ENCODE peak calls at places on chromosomes 3 and 15, in four cellular contexts. L, T, X and F are unnamed samples.

GRCh38 chr15:68479406-68479805 is 47.4 kb upstream of the ITGA11 start:
- DNase-seq in L (peak; percentile 89), X (peak; percentile 26), T (no peak), F (no peak)

GRCh38 chr3:135582800-135583199 is 382.7 kb upstream of the PPP2R3A start:
- DNase-seq in X (no peak), T (no peak), L (no peak), F (no peak)

GRCh38 chr3:29311805-29312204 is 30.9 kb downstream of the RBMS3 start:
- DNase-seq in L (no peak), X (no peak), T (no peak), F (no peak)

GRCh38 chr3:11201246-11202024 is 47.1 kb downstream of the HRH1 start:
- DNase-seq in L (no peak), X (no peak), T (no peak), F (peak; percentile 80)

GRCh38 chr3:105505167-105505566 is 138.5 kb downstream of the ALCAM start:
- DNase-seq in X (no peak), T (no peak), L (no peak), F (no peak)

GRCh38 chr15:78263907-78264303 is 457 bp upstream of the DNAJA4 start:
- DNase-seq in X (peak; percentile 82), L (no peak), T (no peak), F (no peak)

GRCh38 chr15:67120839-67121540 is 55.6 kb downstream of the SMAD3 start:
- DNase-seq in X (peak; percentile 84), L (peak; percentile 96), T (peak; percentile 98), F (peak; percentile 94)

GRCh38 chr15:74826372-74826819 is at the start of gene CPLX3:
- DNase-seq in X (no peak), L (no peak), T (no peak), F (no peak)

GRCh38 chr3:193843447-193844301 is 250.7 kb downstream of the OPA1 start:
- DNase-seq in T (no peak), L (no peak), X (peak; percentile 79), F (no peak)

GRCh38 chr3:133742351-133743091 is 3.7 kb upstream of the TF start:
- DNase-seq in X (no peak), L (no peak), T (no peak), F (no peak)

GRCh38 chr3:42489116-42489936 is 13.1 kb upstream of the VIPR1 start:
- DNase-seq in T (no peak), L (peak; percentile 48), X (no peak), F (peak; percentile 19)

GRCh38 chr3:38020342-38020726 is 9.1 kb downstream of the PLCD1 start:
- DNase-seq in L (no peak), T (peak; percentile 31), X (no peak), F (no peak)

GRCh38 chr3:129211772-129212171 is 28.1 kb upstream of the CNBP start:
- DNase-seq in T (peak; percentile 94), L (peak; percentile 87), X (peak; percentile 93), F (peak; percentile 96)

GRCh38 chr3:10982782-10983181 is 9.8 kb upstream of the SLC6A1 start:
- DNase-seq in X (no peak), L (no peak), T (no peak), F (no peak)

GRCh38 chr3:105944281-105944680 is 75.5 kb upstream of the CBLB start:
- DNase-seq in L (no peak), X (no peak), T (no peak), F (no peak)

GRCh38 chr15:64780600-64781156 is 5.3 kb upstream of the RBPMS2 start:
- DNase-seq in L (no peak), T (no peak), X (no peak), F (no peak)

GRCh38 chr15:66692808-66693596 is 9.0 kb upstream of the SMAD6 start:
- DNase-seq in L (no peak), T (no peak), X (no peak), F (no peak)

GRCh38 chr3:100269410-100270217 is 8.8 kb downstream of the TBC1D23 start:
- DNase-seq in T (no peak), L (no peak), X (no peak), F (no peak)

GRCh38 chr15:69535101-69535638 is 82.6 kb downstream of the RPLP1 start:
- DNase-seq in X (no peak), L (no peak), T (no peak), F (no peak)

GRCh38 chr15:37125143-37125542 is 24.8 kb upstream of the MEIS2 start:
- DNase-seq in T (no peak), L (peak; percentile 61), X (no peak), F (no peak)

GRCh38 chr3:72004749-72005292 is 219.9 kb upstream of the PROK2 start:
- DNase-seq in L (no peak), X (no peak), T (no peak), F (no peak)

GRCh38 chr3:131729561-131729960 is 226.8 kb upstream of the MRPL3 start:
- DNase-seq in T (no peak), L (no peak), X (no peak), F (no peak)

GRCh38 chr3:124770341-124771082 is 40.3 kb downstream of the UMPS start:
- DNase-seq in L (no peak), X (no peak), T (peak; percentile 83), F (no peak)

GRCh38 chr3:65758871-65759598 is 279.7 kb downstream of the MAGI1 start:
- DNase-seq in L (no peak), T (no peak), X (no peak), F (no peak)

GRCh38 chr15:62455441-62455921 is 290.4 kb upstream of the C2CD4B start:
- DNase-seq in T (no peak), L (peak; percentile 27), X (no peak), F (no peak)

GRCh38 chr15:70342141-70342540 is 244.4 kb upstream of the TLE3 start:
- DNase-seq in L (no peak), T (no peak), X (peak; percentile 11), F (peak; percentile 35)

GRCh38 chr15:82739086-82739485 is 29.4 kb upstream of the AP3B2 start:
- DNase-seq in X (no peak), L (no peak), T (no peak), F (no peak)
- H3K4me3 ChIP-seq in X (no peak overlapping the region), L (no peak overlapping the region), T (no peak overlapping the region), F (no peak overlapping the region)

DNA sequence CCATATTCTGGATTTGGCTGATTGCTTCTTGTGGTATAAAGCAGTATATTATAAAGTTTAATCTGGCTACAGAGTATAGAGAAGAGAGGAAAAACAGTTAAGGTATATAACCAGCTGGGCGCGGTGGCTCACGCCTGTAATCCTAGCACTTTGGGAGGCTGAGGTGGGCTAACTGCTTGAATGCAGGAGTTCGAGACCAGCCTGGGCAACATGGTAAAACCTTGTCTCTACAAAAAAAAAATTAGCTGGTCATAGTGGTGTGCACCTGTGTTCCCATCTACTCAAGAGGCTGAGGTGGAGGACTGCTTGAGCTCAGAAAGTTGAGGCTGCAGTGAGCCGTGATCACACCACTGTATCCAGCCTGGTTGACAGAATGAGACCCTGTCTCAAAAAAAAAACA is 7.3 kb downstream of the SLC12A6 start:
- DNase-seq in L (no peak), X (no peak), T (no peak), F (no peak)
- H3K4me1 ChIP-seq in L (peaks cover 5% of the 10 kb centered on the region), X (no peaks in the 10 kb centered on the region), T (no peaks in the 10 kb centered on the region), F (peaks cover 9% of the 10 kb centered on the region)

DNA sequence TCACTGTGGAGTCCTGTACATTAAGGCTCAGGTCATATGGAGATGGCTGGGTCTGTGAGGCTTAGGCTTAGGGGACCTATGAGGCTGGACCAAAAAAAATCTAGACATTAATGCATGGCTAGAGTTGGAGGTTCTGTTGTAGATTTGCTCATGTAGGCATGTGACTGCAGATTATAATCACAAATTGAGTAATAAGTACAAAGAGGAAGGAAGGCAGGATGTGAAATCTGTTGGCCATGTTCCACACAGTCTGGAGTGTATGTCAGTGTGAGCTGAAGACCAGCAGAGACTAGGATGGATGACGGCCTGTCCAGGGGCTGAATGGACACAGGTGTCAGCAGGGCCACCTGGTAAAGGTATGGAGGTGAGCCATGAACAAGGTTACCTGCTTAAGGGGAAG is at the start of gene ST3GAL6:
- DNase-seq in X (no peak), T (no peak), L (peak; percentile 68), F (no peak)
- H3K4me3 ChIP-seq in X (no peak within 1 kb of the TSS), T (no peak within 1 kb of the TSS), L (no peak within 1 kb of the TSS), F (no peak within 1 kb of the TSS)

GRCh38 chr15:101133181-101133460 is 118.7 kb downstream of the CHSY1 start:
- DNase-seq in X (no peak), L (no peak), T (peak; percentile 77), F (no peak)
- H3K4me1 ChIP-seq in X (no peaks in the 10 kb centered on the region), L (peaks cover 8% of the 10 kb centered on the region), T (no peaks in the 10 kb centered on the region), F (peaks cover 9% of the 10 kb centered on the region)

GRCh38 chr15:76342046-76342381 is 5.4 kb downstream of the ISL2 start:
- DNase-seq in T (no peak), X (no peak), L (no peak), F (no peak)

GRCh38 chr15:76340802-76341365 is 4.3 kb downstream of the ISL2 start:
- DNase-seq in T (no peak), L (no peak), X (peak; percentile 46), F (no peak)

GRCh38 chr15:76343313-76343996 is 6.9 kb downstream of the ISL2 start:
- DNase-seq in T (no peak), X (no peak), L (no peak), F (no peak)

GRCh38 chr15:76341366-76342045 is 4.9 kb downstream of the ISL2 start:
- DNase-seq in L (no peak), T (peak; percentile 75), X (peak; percentile 45), F (peak; percentile 79)

DNA sequence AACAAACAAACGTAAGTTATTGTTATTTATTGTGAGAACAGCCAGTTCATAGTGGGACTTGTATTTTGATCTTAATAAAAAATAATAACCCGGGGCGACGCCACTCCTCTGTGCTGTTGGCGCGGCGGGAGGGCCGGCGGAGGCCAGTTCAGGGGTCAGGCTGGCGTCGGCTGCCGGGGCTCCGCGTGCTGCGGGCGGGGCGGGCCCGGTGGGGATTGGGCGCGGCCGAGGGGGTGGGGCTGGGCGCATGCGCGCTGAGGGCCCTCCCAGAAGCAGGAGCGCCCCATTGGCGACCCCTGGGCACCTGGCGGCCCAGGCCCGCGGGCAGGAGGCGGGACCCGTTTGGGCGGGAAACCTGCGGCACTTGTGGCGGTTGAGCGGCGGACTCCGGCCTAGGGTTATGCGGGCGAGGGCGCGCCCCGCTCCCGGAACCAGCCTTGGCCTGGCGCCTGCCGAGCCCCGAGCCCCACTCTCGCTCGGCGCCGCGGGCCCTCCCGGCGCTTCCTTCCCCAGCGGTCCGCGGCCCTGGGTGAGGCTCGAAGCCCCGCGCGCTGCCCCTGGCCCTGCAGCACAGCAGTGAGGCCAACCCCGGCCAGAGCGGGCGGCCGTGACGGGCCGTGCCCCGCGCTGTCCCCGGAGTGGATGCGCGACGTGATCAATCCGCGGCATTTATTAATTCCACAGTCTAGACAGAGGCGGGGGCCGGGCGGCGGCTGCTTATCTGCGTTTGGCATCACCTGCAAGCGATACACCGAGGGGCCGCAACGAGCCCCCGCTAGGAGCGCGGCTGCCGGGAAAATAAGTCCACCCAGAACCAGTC is 6.0 kb downstream of the ISL2 start:
- DNase-seq in X (peak; percentile 42), T (peak; percentile 76), L (peak; percentile 86), F (no peak)
- H3K4me3 ChIP-seq in X (peak overlapping the region; percentile 35), T (no peak overlapping the region), L (peak overlapping the region; percentile 23), F (no peak overlapping the region)

DNA sequence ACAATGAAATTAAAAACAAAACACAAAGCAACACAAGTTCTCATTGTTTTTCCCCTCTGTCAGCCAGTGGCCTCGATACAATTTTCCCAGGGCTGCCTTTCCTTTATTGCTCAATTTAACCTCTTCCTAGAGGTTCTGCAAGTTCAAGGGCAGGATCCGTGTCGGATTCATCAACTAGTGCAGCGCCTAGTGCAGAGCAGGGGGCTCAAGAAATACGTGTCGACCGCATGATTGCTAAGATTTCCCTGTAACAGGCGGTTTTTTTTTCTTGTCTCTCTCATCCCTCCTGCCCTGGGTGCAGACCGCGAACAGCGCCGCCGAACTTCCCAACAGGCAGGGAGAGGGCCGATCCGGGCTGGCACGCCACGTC is 1.4 kb upstream of the BHLHE40 start:
- DNase-seq in T (no peak), L (no peak), X (no peak), F (no peak)
- H3K4me1 ChIP-seq in T (peaks cover 15% of the 10 kb centered on the region), L (peaks cover 35% of the 10 kb centered on the region), X (peaks cover 1% of the 10 kb centered on the region), F (peaks cover 13% of the 10 kb centered on the region)

GRCh38 chr15:76058714-76059319 is 968 bp upstream of the TMEM266 start:
- DNase-seq in T (no peak), X (peak; percentile 20), L (no peak), F (no peak)
- H3K4me3 ChIP-seq in T (peak overlapping the region; percentile 76), X (peak overlapping the region; percentile 45), L (peak overlapping the region; percentile 54), F (peak overlapping the region; percentile 55)